ENCODE peak calls at places on chromosome 21, in four cellular contexts. One of them, this sample, is unnamed.

GRCh38 chr21:35578831-35579470 is 481.4 kb downstream of the SETD4 start:
- DNase-seq in PC-3: no peak
- DNase-seq in CD8-positive, alpha-beta T cell: no peak
- DNase-seq in left lung: no peak
- DNase-seq in this sample: no peak

GRCh38 chr21:28336299-28336698 is 656.4 kb downstream of the LTN1 start:
- DNase-seq in PC-3: peak
- DNase-seq in CD8-positive, alpha-beta T cell: no peak
- DNase-seq in left lung: no peak
- DNase-seq in this sample: no peak

GRCh38 chr21:35024071-35024420 is 25.1 kb downstream of the RUNX1 start:
- DNase-seq in PC-3: no peak
- DNase-seq in CD8-positive, alpha-beta T cell: no peak
- DNase-seq in left lung: no peak
- DNase-seq in this sample: no peak

GRCh38 chr21:24160528-24160927 is 1446.8 kb downstream of the MRPL39 start:
- DNase-seq in PC-3: no peak
- DNase-seq in CD8-positive, alpha-beta T cell: no peak
- DNase-seq in left lung: no peak
- DNase-seq in this sample: no peak

GRCh38 chr21:31872452-31873274 is at the start of gene HUNK:
- DNase-seq in PC-3: no peak
- DNase-seq in CD8-positive, alpha-beta T cell: no peak
- DNase-seq in left lung: peak
- DNase-seq in this sample: no peak

GRCh38 chr21:36027352-36027751 is 33.0 kb downstream of the SETD4 start:
- DNase-seq in PC-3: no peak
- DNase-seq in CD8-positive, alpha-beta T cell: no peak
- DNase-seq in left lung: no peak
- DNase-seq in this sample: no peak

GRCh38 chr21:30839304-30839703 is 9.7 kb upstream of the KRTAP7-1 start:
- DNase-seq in PC-3: peak
- DNase-seq in CD8-positive, alpha-beta T cell: no peak
- DNase-seq in left lung: no peak
- DNase-seq in this sample: no peak

GRCh38 chr21:38858429-38859205 is 52.9 kb downstream of the ETS2 start:
- DNase-seq in PC-3: no peak
- DNase-seq in CD8-positive, alpha-beta T cell: no peak
- DNase-seq in left lung: no peak
- DNase-seq in this sample: peak

GRCh38 chr21:35565204-35565611 is 495.1 kb downstream of the SETD4 start:
- DNase-seq in PC-3: peak
- DNase-seq in CD8-positive, alpha-beta T cell: no peak
- DNase-seq in left lung: no peak
- DNase-seq in this sample: no peak

GRCh38 chr21:16169102-16169511 is 439.3 kb downstream of the USP25 start:
- DNase-seq in PC-3: no peak
- DNase-seq in CD8-positive, alpha-beta T cell: no peak
- DNase-seq in left lung: no peak
- DNase-seq in this sample: no peak

GRCh38 chr21:37945036-37945435 is 28.8 kb upstream of the KCNJ6 start:
- DNase-seq in PC-3: no peak
- DNase-seq in CD8-positive, alpha-beta T cell: no peak
- DNase-seq in left lung: no peak
- DNase-seq in this sample: no peak

GRCh38 chr21:19913995-19914394 is 1084.2 kb upstream of the NCAM2 start:
- DNase-seq in PC-3: no peak
- DNase-seq in CD8-positive, alpha-beta T cell: no peak
- DNase-seq in left lung: no peak
- DNase-seq in this sample: no peak

GRCh38 chr21:14273736-14274538 is 58.0 kb downstream of the RBM11 start:
- DNase-seq in PC-3: no peak
- DNase-seq in CD8-positive, alpha-beta T cell: no peak
- DNase-seq in left lung: peak
- DNase-seq in this sample: no peak

GRCh38 chr21:43826623-43826974 is 37.2 kb downstream of the RRP1 start:
- DNase-seq in PC-3: no peak
- DNase-seq in CD8-positive, alpha-beta T cell: no peak
- DNase-seq in left lung: peak
- DNase-seq in this sample: no peak

GRCh38 chr21:37503848-37504467 is 137.4 kb downstream of the DYRK1A start:
- DNase-seq in PC-3: peak
- DNase-seq in CD8-positive, alpha-beta T cell: no peak
- DNase-seq in left lung: no peak
- DNase-seq in this sample: no peak

GRCh38 chr21:36059823-36060158 is 535 bp downstream of the SETD4 start:
- DNase-seq in PC-3: no peak
- DNase-seq in CD8-positive, alpha-beta T cell: no peak
- DNase-seq in left lung: peak
- DNase-seq in this sample: peak

GRCh38 chr21:39373634-39374033 is 24.7 kb upstream of the HMGN1 start:
- DNase-seq in PC-3: peak
- DNase-seq in CD8-positive, alpha-beta T cell: no peak
- DNase-seq in left lung: no peak
- DNase-seq in this sample: no peak

GRCh38 chr21:46203203-46203600 is 18.9 kb upstream of the SPATC1L start:
- DNase-seq in PC-3: no peak
- DNase-seq in CD8-positive, alpha-beta T cell: no peak
- DNase-seq in left lung: no peak
- DNase-seq in this sample: no peak

GRCh38 chr21:38834725-38835124 is 29.0 kb downstream of the ETS2 start:
- DNase-seq in PC-3: no peak
- DNase-seq in CD8-positive, alpha-beta T cell: no peak
- DNase-seq in left lung: no peak
- DNase-seq in this sample: no peak

GRCh38 chr21:17451364-17451869 is 61.4 kb upstream of the CXADR start:
- DNase-seq in PC-3: peak
- DNase-seq in CD8-positive, alpha-beta T cell: no peak
- DNase-seq in left lung: no peak
- DNase-seq in this sample: no peak

GRCh38 chr21:46219591-46220239 is 8.9 kb downstream of the LSS start:
- DNase-seq in PC-3: no peak
- DNase-seq in CD8-positive, alpha-beta T cell: no peak
- DNase-seq in left lung: peak
- DNase-seq in this sample: no peak

GRCh38 chr21:34807146-34807880 is 138.5 kb downstream of the CLIC6 start:
- DNase-seq in PC-3: peak
- DNase-seq in CD8-positive, alpha-beta T cell: no peak
- DNase-seq in left lung: no peak
- DNase-seq in this sample: no peak

GRCh38 chr21:46295996-46296752 is 10.0 kb downstream of the YBEY start:
- DNase-seq in PC-3: no peak
- DNase-seq in CD8-positive, alpha-beta T cell: no peak
- DNase-seq in left lung: peak
- DNase-seq in this sample: no peak

GRCh38 chr21:27275294-27275927 is 308.5 kb upstream of the ADAMTS5 start:
- DNase-seq in PC-3: peak
- DNase-seq in CD8-positive, alpha-beta T cell: no peak
- DNase-seq in left lung: no peak
- DNase-seq in this sample: no peak

GRCh38 chr21:39188521-39189139 is 5.4 kb upstream of the PSMG1 start:
- DNase-seq in PC-3: no peak
- DNase-seq in CD8-positive, alpha-beta T cell: no peak
- DNase-seq in left lung: no peak
- DNase-seq in this sample: no peak

GRCh38 chr21:34511787-34512451 is at the start of gene KCNE1:
- DNase-seq in PC-3: no peak
- DNase-seq in CD8-positive, alpha-beta T cell: no peak
- DNase-seq in left lung: peak
- DNase-seq in this sample: no peak

GRCh38 chr21:37936010-37936785 is 19.9 kb upstream of the KCNJ6 start:
- DNase-seq in PC-3: peak
- DNase-seq in CD8-positive, alpha-beta T cell: no peak
- DNase-seq in left lung: no peak
- DNase-seq in this sample: no peak

GRCh38 chr21:22993144-22993543 is 1994.9 kb downstream of the NCAM2 start:
- DNase-seq in PC-3: no peak
- DNase-seq in CD8-positive, alpha-beta T cell: no peak
- DNase-seq in left lung: no peak
- DNase-seq in this sample: no peak
- TF ChIP-seq CTCF in PC-3: no peak
- TF ChIP-seq CTCF in CD8-positive, alpha-beta T cell: no peak
- TF ChIP-seq CTCF in left lung: no peak
- TF ChIP-seq CTCF in this sample: no peak

GRCh38 chr21:32884062-32884461 is 112.5 kb upstream of the PAXBP1 start:
- DNase-seq in PC-3: no peak
- DNase-seq in CD8-positive, alpha-beta T cell: no peak
- DNase-seq in left lung: no peak
- DNase-seq in this sample: no peak
- TF ChIP-seq CTCF in PC-3: peak
- TF ChIP-seq CTCF in CD8-positive, alpha-beta T cell: no peak
- TF ChIP-seq CTCF in left lung: no peak
- TF ChIP-seq CTCF in this sample: no peak

GRCh38 chr21:33345751-33346238 is 21.0 kb downstream of the IFNAR1 start:
- DNase-seq in PC-3: no peak
- DNase-seq in CD8-positive, alpha-beta T cell: no peak
- DNase-seq in left lung: no peak
- DNase-seq in this sample: no peak
- TF ChIP-seq CTCF in PC-3: no peak
- TF ChIP-seq CTCF in CD8-positive, alpha-beta T cell: no peak
- TF ChIP-seq CTCF in left lung: no peak
- TF ChIP-seq CTCF in this sample: no peak

GRCh38 chr21:42688841-42689371 is 35.5 kb downstream of the PDE9A start:
- DNase-seq in PC-3: no peak
- DNase-seq in CD8-positive, alpha-beta T cell: no peak
- DNase-seq in left lung: peak
- DNase-seq in this sample: no peak
- TF ChIP-seq CTCF in PC-3: no peak
- TF ChIP-seq CTCF in CD8-positive, alpha-beta T cell: no peak
- TF ChIP-seq CTCF in left lung: no peak
- TF ChIP-seq CTCF in this sample: no peak

GRCh38 chr21:25887166-25887565 is 152.4 kb downstream of the GABPA start:
- DNase-seq in PC-3: peak
- DNase-seq in CD8-positive, alpha-beta T cell: no peak
- DNase-seq in left lung: no peak
- DNase-seq in this sample: no peak
- TF ChIP-seq CTCF in PC-3: peak
- TF ChIP-seq CTCF in CD8-positive, alpha-beta T cell: no peak
- TF ChIP-seq CTCF in left lung: no peak
- TF ChIP-seq CTCF in this sample: peak

DNA sequence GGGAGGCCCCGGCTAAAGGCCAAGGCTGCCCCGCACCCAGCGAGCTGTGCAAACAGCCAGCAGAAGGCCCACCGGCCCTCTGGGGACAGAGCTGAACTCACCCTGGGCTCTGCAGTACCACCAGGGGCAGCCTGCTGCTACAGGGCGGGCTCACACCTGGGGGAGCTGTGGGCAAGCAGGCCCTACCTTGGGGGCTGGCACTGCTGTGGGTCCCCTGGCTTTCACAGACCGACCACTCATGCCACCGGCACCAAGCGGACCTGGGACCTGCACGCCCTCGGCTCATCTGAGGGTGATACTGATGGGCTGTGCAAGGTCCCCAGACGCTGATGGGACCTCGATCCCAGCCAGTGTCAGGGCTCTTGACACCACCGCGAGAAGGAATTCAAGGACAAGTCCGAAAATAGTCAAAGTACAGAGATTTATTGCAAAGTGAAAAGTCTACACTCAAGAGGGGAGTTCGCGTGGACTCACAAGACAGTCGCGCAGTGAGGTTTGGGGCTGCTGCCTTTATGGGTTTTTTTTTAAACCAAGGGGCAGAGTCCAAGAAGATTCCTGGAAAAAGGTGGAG is 61.0 kb upstream of the ADARB1 start:
- DNase-seq in PC-3: no peak
- DNase-seq in CD8-positive, alpha-beta T cell: no peak
- DNase-seq in left lung: peak
- DNase-seq in this sample: no peak
- TF ChIP-seq CTCF in PC-3: no peak
- TF ChIP-seq CTCF in CD8-positive, alpha-beta T cell: no peak
- TF ChIP-seq CTCF in left lung: no peak
- TF ChIP-seq CTCF in this sample: no peak